ENCODE peak calls at places on chromosome 1, in eight cellular contexts. B, D, N, J, X, O, I and T are unnamed samples.

GRCh38 chr1:172145231-172145651 is 275.2 kb upstream of the C1orf105 start:
- DNase-seq in B (no peak), D (no peak), N (peak), J (no peak), X (peak), O (no peak), I (no peak), T (peak)

GRCh38 chr1:94579876-94580294 is 38.3 kb upstream of the F3 start:
- DNase-seq in B (peak), D (peak), N (peak), J (no peak), X (peak), O (no peak), I (no peak), T (peak)

GRCh38 chr1:186210258-186210657 is 164.8 kb downstream of the TPR start:
- DNase-seq in B (no peak), D (no peak), N (no peak), J (no peak), X (no peak), O (no peak), I (no peak), T (no peak)

GRCh38 chr1:150804671-150805070 is 3.4 kb downstream of the CTSK start:
- DNase-seq in B (no peak), D (no peak), N (no peak), J (no peak), X (no peak), O (no peak), I (no peak), T (no peak)

GRCh38 chr1:26015358-26015757 is 6.2 kb upstream of the EXTL1 start:
- DNase-seq in B (no peak), D (peak), N (peak), J (peak), X (peak), O (peak), I (no peak), T (no peak)

GRCh38 chr1:104760017-104760416 is 1010.3 kb downstream of the AMY1C start:
- DNase-seq in B (no peak), D (no peak), N (no peak), J (no peak), X (no peak), O (no peak), I (no peak), T (no peak)

GRCh38 chr1:237134929-237135328 is 92.9 kb downstream of the RYR2 start:
- DNase-seq in B (no peak), D (no peak), N (no peak), J (no peak), X (no peak), O (no peak), I (no peak), T (no peak)

GRCh38 chr1:35470964-35471613 is 86.1 kb downstream of the KIAA0319L start:
- DNase-seq in B (no peak), D (no peak), N (no peak), J (no peak), X (no peak), O (no peak), I (no peak), T (no peak)

GRCh38 chr1:75345538-75346292 is 211.5 kb downstream of the LHX8 start:
- DNase-seq in B (peak), D (no peak), N (peak), J (no peak), X (no peak), O (no peak), I (no peak), T (no peak)

GRCh38 chr1:22259581-22260282 is 116.8 kb upstream of the WNT4 start:
- DNase-seq in B (no peak), D (no peak), N (peak), J (no peak), X (peak), O (peak), I (no peak), T (no peak)

GRCh38 chr1:218346391-218347204 is 1.5 kb downstream of the TGFB2 start:
- DNase-seq in B (peak), D (no peak), N (peak), J (peak), X (peak), O (peak), I (no peak), T (no peak)

GRCh38 chr1:47906009-47906432 is 91.2 kb downstream of the TRABD2B start:
- DNase-seq in B (peak), D (no peak), N (peak), J (no peak), X (peak), O (peak), I (no peak), T (no peak)

GRCh38 chr1:6035265-6035664 is 10.4 kb upstream of the KCNAB2 start:
- DNase-seq in B (no peak), D (no peak), N (no peak), J (no peak), X (no peak), O (no peak), I (no peak), T (no peak)

GRCh38 chr1:39139723-39140360 is 64.7 kb upstream of the MACF1 start:
- DNase-seq in B (no peak), D (peak), N (peak), J (no peak), X (no peak), O (no peak), I (no peak), T (no peak)

GRCh38 chr1:217133958-217134856 is 411.0 kb upstream of the ESRRG start:
- DNase-seq in B (peak), D (no peak), N (peak), J (peak), X (peak), O (no peak), I (no peak), T (no peak)

GRCh38 chr1:36739703-36740289 is 257.1 kb upstream of the CSF3R start:
- DNase-seq in B (no peak), D (no peak), N (no peak), J (peak), X (no peak), O (no peak), I (no peak), T (no peak)

GRCh38 chr1:64675718-64676345 is 69.0 kb upstream of the RAVER2 start:
- DNase-seq in B (peak), D (no peak), N (peak), J (no peak), X (peak), O (no peak), I (no peak), T (no peak)

GRCh38 chr1:183548136-183548535 is 42.1 kb downstream of the NCF2 start:
- DNase-seq in B (no peak), D (no peak), N (no peak), J (no peak), X (no peak), O (peak), I (no peak), T (no peak)

GRCh38 chr1:236920270-236920894 is 83.9 kb downstream of the MT1HL1 start:
- DNase-seq in B (no peak), D (no peak), N (no peak), J (no peak), X (no peak), O (no peak), I (no peak), T (no peak)

GRCh38 chr1:42970143-42970542 is 11.5 kb upstream of the SLC2A1 start:
- DNase-seq in B (no peak), D (no peak), N (no peak), J (peak), X (no peak), O (no peak), I (no peak), T (no peak)

GRCh38 chr1:32071758-32072621 is 749 bp upstream of the TMEM39B start:
- DNase-seq in B (peak), D (peak), N (peak), J (no peak), X (peak), O (no peak), I (no peak), T (no peak)

GRCh38 chr1:23370270-23370743 is 671 bp upstream of the ZNF436 start:
- DNase-seq in B (peak), D (no peak), N (peak), J (no peak), X (no peak), O (no peak), I (no peak), T (no peak)

GRCh38 chr1:245156736-245157505 is 2.1 kb downstream of the KIF26B start:
- DNase-seq in B (peak), D (no peak), N (peak), J (no peak), X (peak), O (no peak), I (no peak), T (no peak)